ENCODE peak calls at places on chromosome 13, in five cellular contexts. Y, A, Q, B and T are unnamed samples.

GRCh38 chr13:21696865-21697448 is 26.1 kb downstream of the FGF9 start:
- DNase-seq in Y (peak), A (no peak), Q (no peak), B (no peak), T (no peak)

GRCh38 chr13:113996081-113996911 is 22.4 kb upstream of the C13orf46 start:
- DNase-seq in Y (no peak), A (no peak), Q (no peak), B (no peak), T (no peak)

GRCh38 chr13:42702726-42703125 is 78.7 kb upstream of the FAM216B start:
- DNase-seq in Y (no peak), A (no peak), Q (no peak), B (no peak), T (no peak)

GRCh38 chr13:80139196-80139595 is 201.7 kb downstream of the SPRY2 start:
- DNase-seq in Y (no peak), A (no peak), Q (no peak), B (no peak), T (no peak)

GRCh38 chr13:95437561-95437960 is 115.0 kb upstream of the CLDN10 start:
- DNase-seq in Y (no peak), A (no peak), Q (no peak), B (no peak), T (no peak)

GRCh38 chr13:43245374-43245964 is 222.1 kb downstream of the DNAJC15 start:
- DNase-seq in Y (peak), A (peak), Q (no peak), B (no peak), T (peak)

GRCh38 chr13:39381456-39381855 is 221.5 kb downstream of the LHFPL6 start:
- DNase-seq in Y (no peak), A (no peak), Q (no peak), B (no peak), T (no peak)

GRCh38 chr13:59521549-59521948 is 642.2 kb downstream of the DIAPH3 start:
- DNase-seq in Y (no peak), A (no peak), Q (no peak), B (no peak), T (no peak)

GRCh38 chr13:45700971-45701900 is 884 bp upstream of the CBY2 start:
- DNase-seq in Y (no peak), A (no peak), Q (peak), B (no peak), T (no peak)

GRCh38 chr13:93193682-93194081 is 32.9 kb upstream of the GPC6 start:
- DNase-seq in Y (no peak), A (no peak), Q (no peak), B (no peak), T (no peak)

GRCh38 chr13:73922728-73923393 is 211.3 kb downstream of the KLF12 start:
- DNase-seq in Y (peak), A (no peak), Q (no peak), B (no peak), T (no peak)

GRCh38 chr13:96089749-96090239 is at the start of gene HS6ST3:
- DNase-seq in Y (peak), A (no peak), Q (no peak), B (no peak), T (peak)

GRCh38 chr13:43786472-43786765 is 353 bp downstream of the ENOX1 start:
- DNase-seq in Y (no peak), A (no peak), Q (no peak), B (no peak), T (no peak)

GRCh38 chr13:94559201-94559795 is 36.7 kb downstream of the TGDS start:
- DNase-seq in Y (no peak), A (no peak), Q (no peak), B (no peak), T (no peak)

GRCh38 chr13:32165791-32166190 is 134.2 kb downstream of the FRY start:
- DNase-seq in Y (peak), A (no peak), Q (no peak), B (no peak), T (peak)

GRCh38 chr13:108409735-108410134 is 140.2 kb downstream of the TNFSF13B start:
- DNase-seq in Y (no peak), A (no peak), Q (peak), B (no peak), T (no peak)

GRCh38 chr13:95704510-95704909 is 27.6 kb downstream of the DNAJC3 start:
- DNase-seq in Y (no peak), A (no peak), Q (peak), B (no peak), T (peak)

GRCh38 chr13:85816413-85816812 is 17.2 kb upstream of the SLITRK6 start:
- DNase-seq in Y (peak), A (no peak), Q (peak), B (no peak), T (peak)

GRCh38 chr13:91368101-91368500 is 20.6 kb downstream of the MIR17HG start:
- DNase-seq in Y (no peak), A (no peak), Q (no peak), B (no peak), T (no peak)

GRCh38 chr13:68745517-68745916 is 1362.1 kb upstream of the ATXN8OS start:
- DNase-seq in Y (no peak), A (no peak), Q (no peak), B (no peak), T (no peak)

GRCh38 chr13:48489003-48489402 is 43.9 kb downstream of the RCBTB2 start:
- DNase-seq in Y (no peak), A (no peak), Q (peak), B (no peak), T (no peak)

GRCh38 chr13:65592757-65593156 is 1637.4 kb downstream of the PCDH9 start:
- DNase-seq in Y (no peak), A (no peak), Q (no peak), B (no peak), T (no peak)

GRCh38 chr13:51793570-51794273 is 10.2 kb downstream of the DHRS12 start:
- DNase-seq in Y (peak), A (peak), Q (peak), B (no peak), T (peak)

GRCh38 chr13:37241786-37242185 is 136.3 kb upstream of the CSNK1A1L start:
- DNase-seq in Y (no peak), A (no peak), Q (no peak), B (no peak), T (no peak)

GRCh38 chr13:94063096-94063495 is 416.4 kb downstream of the DCT start:
- DNase-seq in Y (no peak), A (no peak), Q (no peak), B (no peak), T (no peak)

GRCh38 chr13:33931397-33931987 is 113.5 kb downstream of the RFC3 start:
- DNase-seq in Y (peak), A (no peak), Q (peak), B (no peak), T (peak)

GRCh38 chr13:61413572-61413971 is 2.1 kb downstream of the PCDH20 start:
- DNase-seq in Y (no peak), A (no peak), Q (no peak), B (peak), T (no peak)

GRCh38 chr13:90738881-90739280 is 608.6 kb upstream of the MIR17HG start:
- DNase-seq in Y (no peak), A (no peak), Q (no peak), B (no peak), T (no peak)

GRCh38 chr13:80235559-80236296 is 105.2 kb downstream of the SPRY2 start:
- DNase-seq in Y (peak), A (no peak), Q (no peak), B (no peak), T (peak)

GRCh38 chr13:85277753-85278152 is 521.5 kb downstream of the SLITRK6 start:
- DNase-seq in Y (peak), A (no peak), Q (no peak), B (no peak), T (no peak)

GRCh38 chr13:28449826-28450773 is 44.8 kb downstream of the FLT1 start:
- DNase-seq in Y (no peak), A (peak), Q (no peak), B (no peak), T (no peak)

GRCh38 chr13:108037348-108037747 is 178.0 kb downstream of the LIG4 start:
- DNase-seq in Y (no peak), A (no peak), Q (no peak), B (no peak), T (peak)

GRCh38 chr13:71249031-71249430 is 618.0 kb downstream of the DACH1 start:
- DNase-seq in Y (peak), A (no peak), Q (no peak), B (no peak), T (no peak)

GRCh38 chr13:43054803-43055802 is 31.7 kb downstream of the DNAJC15 start:
- DNase-seq in Y (peak), A (no peak), Q (peak), B (no peak), T (peak)

GRCh38 chr13:45817833-45818232 is 33.7 kb downstream of the SIAH3 start:
- DNase-seq in Y (peak), A (no peak), Q (peak), B (no peak), T (peak)

GRCh38 chr13:20709782-20710181 is 6.3 kb downstream of the IL17D start:
- DNase-seq in Y (no peak), A (no peak), Q (no peak), B (no peak), T (peak)

GRCh38 chr13:98927954-98928927 is 49.6 kb downstream of the DOCK9 start:
- DNase-seq in Y (no peak), A (peak), Q (no peak), B (no peak), T (peak)

GRCh38 chr13:102569488-102569887 is 27.3 kb upstream of the TPP2 start:
- DNase-seq in Y (no peak), A (peak), Q (no peak), B (no peak), T (no peak)

GRCh38 chr13:47287291-47287751 is 390.5 kb upstream of the HTR2A start:
- DNase-seq in Y (no peak), A (no peak), Q (no peak), B (no peak), T (no peak)